ENCODE peak calls at places on chromosomes 7 and 10, in eight cellular contexts. One of them, this sample, is unnamed.

GRCh38 chr10:110502851-110503301 is 5.2 kb downstream of the DUSP5 start:
- DNase-seq in GM23248: peak; percentile 90
- DNase-seq in posterior cingulate gyrus: peak; percentile 89
- DNase-seq in MM.1S: peak; percentile 73
- DNase-seq in stimulated activated CD4-positive, alpha-beta T cell treated with anti-CD3 and anti-CD28 coated beads, Interleukin-4, amount 100 ng/mL, for 24 hours: no peak
- DNase-seq in naive B cell: peak; percentile 84
- DNase-seq in bronchial epithelial cell: no peak
- DNase-seq in progenitor cell of endocrine pancreas: no peak
- DNase-seq in this sample: peak; percentile 52

GRCh38 chr10:124491105-124491504 is 29.5 kb downstream of the LHPP start:
- DNase-seq in progenitor cell of endocrine pancreas: no peak
- DNase-seq in bronchial epithelial cell: no peak
- DNase-seq in GM23248: no peak
- DNase-seq in MM.1S: no peak
- DNase-seq in naive B cell: no peak
- DNase-seq in stimulated activated CD4-positive, alpha-beta T cell treated with anti-CD3 and anti-CD28 coated beads, Interleukin-4, amount 100 ng/mL, for 24 hours: no peak
- DNase-seq in posterior cingulate gyrus: no peak
- DNase-seq in this sample: no peak

GRCh38 chr10:76973515-76974289 is 663.9 kb downstream of the KCNMA1 start:
- DNase-seq in GM23248: peak; percentile 90
- DNase-seq in MM.1S: no peak
- DNase-seq in naive B cell: no peak
- DNase-seq in bronchial epithelial cell: peak; percentile 84
- DNase-seq in posterior cingulate gyrus: no peak
- DNase-seq in progenitor cell of endocrine pancreas: no peak
- DNase-seq in stimulated activated CD4-positive, alpha-beta T cell treated with anti-CD3 and anti-CD28 coated beads, Interleukin-4, amount 100 ng/mL, for 24 hours: no peak
- DNase-seq in this sample: no peak

GRCh38 chr10:100562806-100563293 is 27.1 kb downstream of the HIF1AN start:
- DNase-seq in GM23248: peak; percentile 80
- DNase-seq in bronchial epithelial cell: peak; percentile 29
- DNase-seq in stimulated activated CD4-positive, alpha-beta T cell treated with anti-CD3 and anti-CD28 coated beads, Interleukin-4, amount 100 ng/mL, for 24 hours: no peak
- DNase-seq in progenitor cell of endocrine pancreas: no peak
- DNase-seq in posterior cingulate gyrus: peak; percentile 92
- DNase-seq in MM.1S: no peak
- DNase-seq in naive B cell: no peak
- DNase-seq in this sample: no peak

GRCh38 chr7:107201795-107202450 is 33.1 kb downstream of the HBP1 start:
- DNase-seq in stimulated activated CD4-positive, alpha-beta T cell treated with anti-CD3 and anti-CD28 coated beads, Interleukin-4, amount 100 ng/mL, for 24 hours: peak; percentile 30
- DNase-seq in posterior cingulate gyrus: peak; percentile 91
- DNase-seq in naive B cell: no peak
- DNase-seq in progenitor cell of endocrine pancreas: peak; percentile 21
- DNase-seq in MM.1S: peak; percentile 60
- DNase-seq in GM23248: peak; percentile 45
- DNase-seq in bronchial epithelial cell: peak; percentile 43
- DNase-seq in this sample: peak; percentile 44

GRCh38 chr10:114174462-114175190 is 623 bp upstream of the CCDC186 start:
- DNase-seq in posterior cingulate gyrus: no peak
- DNase-seq in GM23248: peak; percentile 75
- DNase-seq in bronchial epithelial cell: peak; percentile 80
- DNase-seq in progenitor cell of endocrine pancreas: no peak
- DNase-seq in naive B cell: no peak
- DNase-seq in MM.1S: peak; percentile 90
- DNase-seq in stimulated activated CD4-positive, alpha-beta T cell treated with anti-CD3 and anti-CD28 coated beads, Interleukin-4, amount 100 ng/mL, for 24 hours: no peak
- DNase-seq in this sample: no peak

GRCh38 chr10:77041636-77042258 is 595.9 kb downstream of the KCNMA1 start:
- DNase-seq in naive B cell: no peak
- DNase-seq in stimulated activated CD4-positive, alpha-beta T cell treated with anti-CD3 and anti-CD28 coated beads, Interleukin-4, amount 100 ng/mL, for 24 hours: no peak
- DNase-seq in GM23248: no peak
- DNase-seq in posterior cingulate gyrus: no peak
- DNase-seq in bronchial epithelial cell: no peak
- DNase-seq in progenitor cell of endocrine pancreas: no peak
- DNase-seq in MM.1S: no peak
- DNase-seq in this sample: peak; percentile 41

GRCh38 chr10:8047452-8048280 is 6.8 kb upstream of the GATA3 start:
- DNase-seq in naive B cell: no peak
- DNase-seq in posterior cingulate gyrus: peak; percentile 67
- DNase-seq in bronchial epithelial cell: no peak
- DNase-seq in GM23248: no peak
- DNase-seq in stimulated activated CD4-positive, alpha-beta T cell treated with anti-CD3 and anti-CD28 coated beads, Interleukin-4, amount 100 ng/mL, for 24 hours: no peak
- DNase-seq in MM.1S: no peak
- DNase-seq in progenitor cell of endocrine pancreas: no peak
- DNase-seq in this sample: peak; percentile 44

GRCh38 chr10:132493756-132494290 is 43.8 kb upstream of the INPP5A start:
- DNase-seq in GM23248: no peak
- DNase-seq in bronchial epithelial cell: no peak
- DNase-seq in progenitor cell of endocrine pancreas: no peak
- DNase-seq in posterior cingulate gyrus: peak; percentile 70
- DNase-seq in MM.1S: no peak
- DNase-seq in stimulated activated CD4-positive, alpha-beta T cell treated with anti-CD3 and anti-CD28 coated beads, Interleukin-4, amount 100 ng/mL, for 24 hours: no peak
- DNase-seq in naive B cell: no peak
- DNase-seq in this sample: peak; percentile 12

GRCh38 chr7:36119005-36119711 is 33.9 kb upstream of the EEPD1 start:
- DNase-seq in bronchial epithelial cell: peak; percentile 99
- DNase-seq in GM23248: peak; percentile 96
- DNase-seq in posterior cingulate gyrus: no peak
- DNase-seq in naive B cell: no peak
- DNase-seq in stimulated activated CD4-positive, alpha-beta T cell treated with anti-CD3 and anti-CD28 coated beads, Interleukin-4, amount 100 ng/mL, for 24 hours: no peak
- DNase-seq in progenitor cell of endocrine pancreas: no peak
- DNase-seq in MM.1S: no peak
- DNase-seq in this sample: no peak

This sample was measured in activated T-cell treated with anti-CD3 and anti-CD28 coated beads, Interleukin-2, amount 50 U/mL, for 24 hours.